ENCODE peak calls at places on chromosome X, in ten cellular contexts. M, G, V, H, T, I, N, U, P and W are unnamed samples.

GRCh38 chrX:11558972-11559371 is 106.7 kb downstream of the ARHGAP6 start:
- DNase-seq in M (no peak), G (peak; percentile 44), V (no peak), H (peak; percentile 48), T (no peak), I (no peak), N (no peak), U (no peak), P (no peak), W (no peak)

GRCh38 chrX:108036298-108036973 is 8.4 kb upstream of the VSIG1 start:
- DNase-seq in M (peak; percentile 81), G (no peak), V (no peak), H (no peak), T (peak; percentile 69), I (peak; percentile 94), N (no peak), U (no peak), P (no peak), W (peak; percentile 7)

GRCh38 chrX:1673337-1673736 is 58.5 kb downstream of the ASMT start:
- DNase-seq in M (no peak), G (peak; percentile 29), V (peak; percentile 16), H (peak; percentile 67), T (no peak), I (peak; percentile 32), N (peak; percentile 22), U (no peak), P (no peak), W (no peak)

GRCh38 chrX:25968920-25969319 is 169.2 kb upstream of the MAGEB18 start:
- DNase-seq in M (peak; percentile 1), G (peak; percentile 35), V (no peak), H (no peak), T (peak; percentile 1), I (peak; percentile 49), N (peak; percentile 0), U (no peak), P (no peak), W (no peak)

GRCh38 chrX:22486326-22486725 is 213.6 kb downstream of the CBLL2 start:
- DNase-seq in M (no peak), G (no peak), V (no peak), H (no peak), T (no peak), I (peak; percentile 1), N (no peak), U (no peak), P (no peak), W (no peak)

GRCh38 chrX:9160698-9161329 is 126.9 kb upstream of the FAM9B start:
- DNase-seq in M (no peak), G (no peak), V (no peak), H (no peak), T (no peak), I (no peak), N (no peak), U (no peak), P (no peak), W (no peak)

GRCh38 chrX:110374544-110374943 is 15.9 kb downstream of the RTL9 start:
- DNase-seq in M (no peak), G (no peak), V (no peak), H (no peak), T (no peak), I (no peak), N (no peak), U (no peak), P (no peak), W (no peak)

GRCh38 chrX:5051831-5052491 is 1176.7 kb downstream of the NLGN4X start:
- DNase-seq in M (peak; percentile 90), G (no peak), V (peak; percentile 85), H (peak; percentile 50), T (no peak), I (peak; percentile 61), N (peak; percentile 52), U (no peak), P (no peak), W (no peak)

GRCh38 chrX:23008431-23009099 is 8.8 kb downstream of the DDX53 start:
- DNase-seq in M (peak; percentile 53), G (peak; percentile 20), V (no peak), H (no peak), T (no peak), I (peak; percentile 41), N (peak; percentile 28), U (no peak), P (no peak), W (peak; percentile 40)

GRCh38 chrX:13381514-13381913 is 61.7 kb upstream of the ATXN3L start:
- DNase-seq in M (no peak), G (no peak), V (no peak), H (no peak), T (no peak), I (peak; percentile 42), N (peak; percentile 73), U (no peak), P (no peak), W (peak; percentile 5)

GRCh38 chrX:117607571-117607970 is 509.0 kb downstream of the KLHL13 start:
- DNase-seq in M (no peak), G (no peak), V (no peak), H (no peak), T (no peak), I (no peak), N (no peak), U (no peak), P (no peak), W (no peak)

GRCh38 chrX:12383196-12383595 is 244.9 kb downstream of the FRMPD4 start:
- DNase-seq in M (no peak), G (peak; percentile 7), V (no peak), H (no peak), T (no peak), I (no peak), N (no peak), U (no peak), P (no peak), W (no peak)

DNA sequence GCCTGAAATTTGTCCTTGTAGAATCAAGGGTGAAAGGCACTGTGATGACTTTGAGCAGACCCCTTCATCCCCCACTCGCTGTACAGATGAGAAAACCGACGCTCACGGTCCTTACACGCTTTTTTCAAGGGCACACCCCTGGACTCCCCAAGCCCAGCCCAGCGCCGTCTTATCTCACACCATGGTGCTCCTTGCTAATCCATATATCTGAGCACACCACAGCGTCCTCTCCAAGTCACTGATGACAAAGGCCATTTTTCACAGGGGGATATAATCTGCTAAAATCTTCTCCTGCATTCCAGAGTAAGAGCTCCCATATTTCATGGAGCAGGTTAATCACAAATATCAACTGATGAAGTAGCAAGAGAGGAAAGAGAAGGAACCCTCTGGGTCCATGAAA is 486.3 kb downstream of the BCOR start:
- DNase-seq in M (no peak), G (no peak), V (no peak), H (no peak), T (no peak), I (no peak), N (no peak), U (no peak), P (no peak), W (no peak)
- TF ChIP-seq CTCF in M (no peak), G (no peak), V (no peak), H (no peak), T (no peak), I (no peak), N (no peak), U (no peak), P (no peak), W (no peak)

GRCh38 chrX:152865232-152865920 is 32.5 kb upstream of the ZNF185 start:
- DNase-seq in M (no peak), G (no peak), V (no peak), H (no peak), T (no peak), I (no peak), N (peak; percentile 15), U (no peak), P (no peak), W (no peak)

GRCh38 chrX:152873361-152873760 is 24.5 kb upstream of the ZNF185 start:
- DNase-seq in M (no peak), G (no peak), V (no peak), H (peak; percentile 17), T (no peak), I (no peak), N (no peak), U (no peak), P (no peak), W (no peak)

GRCh38 chrX:152872522-152872921 is 25.3 kb upstream of the ZNF185 start:
- DNase-seq in M (no peak), G (no peak), V (no peak), H (no peak), T (no peak), I (no peak), N (no peak), U (no peak), P (no peak), W (no peak)

GRCh38 chrX:152871260-152871659 is 26.6 kb upstream of the ZNF185 start:
- DNase-seq in M (no peak), G (no peak), V (no peak), H (no peak), T (no peak), I (no peak), N (no peak), U (no peak), P (no peak), W (no peak)

GRCh38 chrX:152869972-152870371 is 27.9 kb upstream of the ZNF185 start:
- DNase-seq in M (no peak), G (no peak), V (no peak), H (no peak), T (no peak), I (no peak), N (no peak), U (no peak), P (no peak), W (no peak)
- TF ChIP-seq CTCF in M (no peak), G (peak; percentile 11), V (no peak), H (no peak), T (no peak), I (no peak), N (no peak), U (no peak), P (no peak), W (no peak)

DNA sequence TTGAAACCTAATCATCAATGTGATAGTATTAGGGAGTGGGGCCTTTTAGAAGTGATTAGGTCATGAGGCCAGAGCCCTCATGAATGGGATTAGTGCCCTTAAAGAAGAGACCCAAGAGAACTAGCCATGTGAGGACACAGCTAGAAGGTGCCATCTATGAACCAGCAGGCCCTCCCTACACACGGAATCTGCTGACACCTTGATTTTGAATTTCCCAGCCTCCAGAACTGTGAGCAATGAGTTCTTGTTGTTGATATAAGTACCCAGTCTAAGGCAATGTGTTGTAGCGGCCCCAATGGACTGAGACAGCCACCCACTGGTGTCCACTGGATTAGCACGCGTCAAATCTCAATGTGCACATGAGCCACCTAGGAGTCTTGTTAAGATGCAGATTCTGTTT is 8.4 kb upstream of the ADGRG2 start:
- DNase-seq in M (no peak), G (no peak), V (no peak), H (no peak), T (no peak), I (no peak), N (no peak), U (no peak), P (no peak), W (no peak)
- TF ChIP-seq CTCF in M (no peak), G (no peak), V (no peak), H (no peak), T (no peak), I (no peak), N (no peak), U (no peak), P (no peak), W (no peak)

DNA sequence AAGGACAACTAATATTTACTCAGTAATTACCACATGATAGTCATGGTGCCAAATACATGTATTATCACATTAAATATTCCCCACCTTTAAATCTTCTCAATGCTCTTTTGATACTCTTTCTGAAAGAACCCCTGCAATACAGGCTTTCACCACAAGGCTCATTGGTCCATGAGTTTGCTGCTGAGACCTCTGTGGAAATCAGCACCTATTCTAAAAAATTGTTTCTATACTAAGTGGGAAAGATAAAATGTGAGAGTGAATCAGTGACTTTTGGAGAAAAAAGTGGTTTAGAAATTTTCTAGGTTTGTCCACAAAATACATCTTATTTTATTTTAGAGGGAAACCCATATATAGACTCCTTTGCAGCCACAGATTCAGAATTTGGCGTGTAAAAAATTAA is 257.3 kb downstream of the ZIC3 start:
- DNase-seq in M (no peak), G (peak; percentile 1), V (no peak), H (no peak), T (no peak), I (no peak), N (no peak), U (no peak), P (no peak), W (no peak)
- TF ChIP-seq CTCF in M (peak; percentile 6), G (peak; percentile 30), V (no peak), H (no peak), T (no peak), I (no peak), N (no peak), U (no peak), P (no peak), W (peak; percentile 12)